ENCODE peak calls at places on chromosomes 1 and 21, in eight cellular contexts. H is pancreas, V is bronchial epithelial cell, J is IMR-90, B is OCI-LY7, I is fibroblast of lung, N is fibroblast of pulmonary artery, U is neural crest cell. F is an unnamed sample.

GRCh38 chr1:235888119-235888643 is 21.5 kb upstream of the LYST start:
- DNase-seq in H (no peak), V (no peak), J (no peak), B (no peak), I (no peak), N (no peak), U (no peak), F (no peak)

GRCh38 chr1:17521946-17522612 is 17.4 kb upstream of the ARHGEF10L start:
- DNase-seq in H (no peak), V (no peak), J (no peak), B (no peak), I (no peak), N (no peak), U (no peak), F (no peak)

GRCh38 chr1:245168090-245168489 is 13.3 kb downstream of the KIF26B start:
- DNase-seq in H (no peak), V (no peak), J (no peak), B (no peak), I (no peak), N (no peak), U (no peak), F (no peak)

GRCh38 chr1:186212574-186213224 is 162.4 kb downstream of the TPR start:
- DNase-seq in H (peak; percentile 46), V (peak; percentile 86), J (peak; percentile 97), B (peak; percentile 81), I (peak; percentile 94), N (peak; percentile 97), U (peak; percentile 28), F (peak; percentile 88)

GRCh38 chr1:17573518-17574041 is 34.1 kb downstream of the ARHGEF10L start:
- DNase-seq in H (peak; percentile 54), V (no peak), J (no peak), B (no peak), I (no peak), N (no peak), U (peak; percentile 86), F (peak; percentile 75)

GRCh38 chr1:1024421-1025415 is 4.8 kb downstream of the AGRN start:
- DNase-seq in H (peak; percentile 74), V (peak; percentile 83), J (no peak), B (no peak), I (peak; percentile 73), N (peak; percentile 21), U (no peak), F (peak; percentile 79)

GRCh38 chr1:110477041-110477440 is 26.1 kb downstream of the PROK1 start:
- DNase-seq in H (peak; percentile 30), V (peak; percentile 99), J (peak; percentile 87), B (no peak), I (peak; percentile 79), N (peak; percentile 48), U (no peak), F (no peak)

GRCh38 chr1:67791686-67792475 is 41.4 kb downstream of the GNG12 start:
- DNase-seq in H (no peak), V (peak; percentile 66), J (peak; percentile 93), B (no peak), I (peak; percentile 98), N (peak; percentile 90), U (no peak), F (no peak)

GRCh38 chr1:147202576-147202975 is 22.6 kb downstream of the FMO5 start:
- DNase-seq in H (no peak), V (no peak), J (peak; percentile 21), B (no peak), I (peak; percentile 6), N (no peak), U (no peak), F (no peak)

GRCh38 chr1:41282679-41283317 is 40.7 kb upstream of the SCMH1 start:
- DNase-seq in H (peak; percentile 50), V (peak; percentile 17), J (peak; percentile 13), B (peak; percentile 19), I (peak; percentile 20), N (peak; percentile 35), U (peak; percentile 50), F (peak; percentile 74)

GRCh38 chr1:39701092-39701460 is 9.8 kb upstream of the HPCAL4 start:
- DNase-seq in H (peak; percentile 84), V (peak; percentile 35), J (peak; percentile 56), B (no peak), I (peak; percentile 75), N (peak; percentile 75), U (no peak), F (no peak)

GRCh38 chr1:17616731-17617279 is 77.3 kb downstream of the ARHGEF10L start:
- DNase-seq in H (no peak), V (peak; percentile 17), J (no peak), B (no peak), I (no peak), N (no peak), U (no peak), F (no peak)

GRCh38 chr21:34367320-34367935 is 3.6 kb downstream of the KCNE2 start:
- DNase-seq in H (peak; percentile 42), V (peak; percentile 81), J (peak; percentile 82), B (peak; percentile 63), I (peak; percentile 63), N (peak; percentile 80), U (peak; percentile 45), F (peak; percentile 70)

DNA sequence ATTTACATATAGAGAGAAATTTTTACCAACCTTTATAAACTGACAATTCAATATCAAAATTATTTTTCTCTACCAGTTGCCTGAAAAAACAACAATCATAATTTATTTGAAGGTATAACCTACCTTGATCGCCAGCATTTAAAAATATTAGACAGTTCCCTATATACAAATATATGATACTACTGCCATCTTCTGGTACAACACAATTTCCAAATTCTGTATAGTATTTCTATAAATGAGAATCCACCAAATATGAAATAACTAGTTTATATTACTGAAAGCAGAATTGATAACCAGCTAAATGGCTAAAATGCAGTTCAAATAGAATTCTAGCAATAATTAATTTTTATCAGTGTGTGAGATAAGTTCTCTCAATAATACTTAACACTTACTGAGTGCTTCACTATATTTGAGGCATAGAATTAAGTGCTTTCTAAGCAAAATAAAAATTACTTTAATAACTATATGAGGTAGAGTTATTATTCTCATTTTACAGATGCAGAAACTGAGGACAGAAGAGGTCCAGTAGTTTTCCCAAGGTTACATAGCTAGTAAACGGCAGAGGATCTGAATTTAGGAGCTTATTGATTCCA is 75.6 kb downstream of the PIGK start:
- DNase-seq in H (no peak), V (peak; percentile 23), J (peak; percentile 1), B (peak; percentile 25), I (no peak), N (peak; percentile 30), U (no peak), F (no peak)
- TF ChIP-seq CTCF in H (no peak), V (no peak), J (peak; percentile 45), B (peak; percentile 80), I (peak; percentile 25), N (peak; percentile 29), U (peak; percentile 72), F (peak; percentile 44)

DNA sequence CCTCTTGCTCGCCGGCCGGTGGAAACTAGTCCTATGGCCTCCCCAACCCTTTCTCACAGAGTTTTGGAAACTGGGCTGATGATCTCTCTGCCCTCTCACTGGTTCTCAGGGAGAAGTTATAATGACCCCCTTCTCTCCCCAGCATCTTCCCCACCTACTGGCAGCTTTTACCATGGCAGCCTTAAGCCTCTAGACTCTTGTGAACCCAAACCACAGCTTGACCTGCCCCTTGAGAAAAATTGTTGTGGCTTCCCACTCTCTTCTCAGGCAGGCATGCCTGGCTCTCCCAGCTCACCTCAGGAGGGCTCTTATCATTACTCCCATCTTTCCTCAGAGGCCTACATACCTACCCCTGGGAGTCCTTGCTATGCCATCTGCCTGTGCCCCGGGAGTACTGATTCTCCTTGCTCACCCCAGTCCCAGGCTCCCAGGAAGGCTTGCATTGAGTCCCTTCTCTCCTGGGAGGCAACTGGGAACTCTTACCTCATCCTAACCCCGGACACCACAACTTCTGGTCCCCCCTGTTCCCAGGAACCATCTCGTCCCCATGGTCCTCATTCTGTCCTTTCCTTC is 1.6 kb downstream of the NSUN4 start:
- DNase-seq in H (no peak), V (no peak), J (peak; percentile 55), B (peak; percentile 46), I (peak; percentile 50), N (peak; percentile 46), U (no peak), F (peak; percentile 15)
- TF ChIP-seq CTCF in H (no peak), V (peak; percentile 21), J (peak; percentile 37), B (peak; percentile 69), I (peak; percentile 34), N (peak; percentile 41), U (peak; percentile 48), F (peak; percentile 36)

GRCh38 chr1:247904122-247904521 is 8.7 kb downstream of the OR2W3 start:
- DNase-seq in H (no peak), V (no peak), J (no peak), B (no peak), I (no peak), N (no peak), U (no peak), F (no peak)

GRCh38 chr1:247905181-247905580 is 9.8 kb downstream of the OR2W3 start:
- DNase-seq in H (no peak), V (no peak), J (no peak), B (no peak), I (no peak), N (no peak), U (no peak), F (no peak)

GRCh38 chr1:247905899-247906503 is 10.6 kb downstream of the OR2W3 start:
- DNase-seq in H (no peak), V (no peak), J (no peak), B (no peak), I (no peak), N (no peak), U (no peak), F (no peak)

GRCh38 chr1:247906504-247907047 is 11.2 kb downstream of the OR2W3 start:
- DNase-seq in H (no peak), V (peak; percentile 41), J (peak; percentile 32), B (no peak), I (peak; percentile 45), N (peak; percentile 23), U (no peak), F (no peak)

DNA sequence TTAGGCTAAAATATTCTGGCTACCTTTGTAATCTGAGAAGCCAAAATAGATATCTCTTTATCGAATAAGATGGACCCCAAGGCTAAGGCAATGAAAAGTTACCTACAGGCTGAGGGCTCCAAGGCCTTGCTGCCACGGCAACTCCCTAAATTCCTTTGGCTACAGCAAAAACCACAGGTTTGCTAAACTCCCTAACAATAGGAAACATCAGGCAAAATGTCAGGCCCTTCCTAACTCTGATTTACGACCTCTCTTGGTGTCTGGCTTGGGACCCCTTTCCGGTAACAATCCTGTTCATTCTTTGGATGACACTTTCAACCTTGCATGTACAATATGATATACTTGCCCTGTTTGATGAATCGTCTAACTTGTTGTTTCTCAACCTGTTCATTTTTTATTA is 11.3 kb upstream of the OR2T8 start:
- DNase-seq in H (no peak), V (no peak), J (no peak), B (no peak), I (no peak), N (no peak), U (no peak), F (no peak)
- TF ChIP-seq CTCF in H (no peak), V (no peak), J (no peak), B (no peak), I (no peak), N (no peak), U (no peak), F (no peak)

GRCh38 chr1:80799457-80799856 is 1001.3 kb upstream of the ADGRL2 start:
- DNase-seq in H (no peak), V (no peak), J (no peak), B (no peak), I (no peak), N (no peak), U (no peak), F (peak; percentile 49)
- TF ChIP-seq CTCF in H (no peak), V (no peak), J (no peak), B (no peak), I (peak; percentile 5), N (no peak), U (no peak), F (peak; percentile 58)

GRCh38 chr1:84757301-84757700 is 67.0 kb upstream of the SSX2IP start:
- DNase-seq in H (no peak), V (no peak), J (no peak), B (no peak), I (no peak), N (no peak), U (no peak), F (no peak)
- TF ChIP-seq CTCF in H (no peak), V (no peak), J (no peak), B (peak; percentile 32), I (peak; percentile 14), N (peak; percentile 6), U (peak; percentile 47), F (peak; percentile 40)

F was measured in neural progenitor cell.